ENCODE peak calls at places on chromosome 18, in ten cellular contexts. Y is endodermal cell, A is stomach, V is ovary, P is colonic mucosa, D is heart right ventricle, E is neuronal stem cell, S is PC-3, T is tibial artery, K is A549. Z is an unnamed sample.

GRCh38 chr18:293557-293956 is 25.7 kb upstream of the THOC1 start:
- DNase-seq in T (no peak), D (no peak), K (no peak), P (no peak), S (no peak), V (no peak), Y (no peak), E (no peak), A (no peak), Z (no peak)

GRCh38 chr18:62585274-62586147 is 62.7 kb downstream of the ZCCHC2 start:
- DNase-seq in E (no peak), D (no peak), T (no peak), K (no peak), Y (no peak), P (no peak), S (no peak), V (no peak), A (no peak), Z (no peak)

GRCh38 chr18:73563345-73563744 is 584.3 kb downstream of the FBXO15 start:
- DNase-seq in T (no peak), E (no peak), Y (no peak), D (no peak), K (no peak), P (no peak), A (no peak), V (no peak), S (peak; percentile 68), Z (no peak)

GRCh38 chr18:76604642-76605240 is 109.7 kb upstream of the ZNF516 start:
- DNase-seq in E (no peak), D (no peak), Y (no peak), S (no peak), P (no peak), A (no peak), V (no peak), T (no peak), K (no peak), Z (no peak)

GRCh38 chr18:37578182-37578678 is 12.6 kb upstream of the CELF4 start:
- DNase-seq in E (no peak), S (no peak), K (no peak), V (no peak), P (no peak), T (no peak), A (no peak), D (no peak), Y (peak; percentile 68), Z (no peak)

GRCh38 chr18:79955302-79956075 is 4.0 kb upstream of the SLC66A2 start:
- DNase-seq in K (no peak), D (no peak), T (no peak), S (no peak), E (no peak), V (no peak), A (no peak), Y (peak; percentile 22), P (peak; percentile 19), Z (no peak)

GRCh38 chr18:35171315-35171987 is 69.4 kb upstream of the ZNF397 start:
- DNase-seq in K (no peak), P (no peak), T (no peak), S (no peak), V (no peak), E (no peak), A (no peak), D (no peak), Y (no peak), Z (no peak)

GRCh38 chr18:31929273-31929672 is 13.7 kb downstream of the TRAPPC8 start:
- DNase-seq in P (no peak), T (no peak), K (no peak), D (no peak), S (no peak), E (no peak), Y (no peak), A (no peak), V (no peak), Z (no peak)

GRCh38 chr18:34928754-34929335 is 112.4 kb upstream of the MAPRE2 start:
- DNase-seq in Y (no peak), E (no peak), D (no peak), P (no peak), A (no peak), T (no peak), K (no peak), V (no peak), S (no peak), Z (no peak)

GRCh38 chr18:43405097-43405496 is 127.8 kb upstream of the SYT4 start:
- DNase-seq in E (no peak), T (no peak), P (no peak), D (no peak), S (no peak), A (no peak), Y (no peak), V (no peak), K (no peak), Z (no peak)

GRCh38 chr18:65968605-65969004 is 217.8 kb downstream of the CDH7 start:
- DNase-seq in D (no peak), V (no peak), S (peak; percentile 24), P (no peak), K (no peak), T (no peak), E (no peak), A (no peak), Y (no peak), Z (no peak)

GRCh38 chr18:67280843-67281242 is 235.7 kb downstream of the DSEL start:
- DNase-seq in T (no peak), E (no peak), S (no peak), V (no peak), A (no peak), D (no peak), K (no peak), Y (no peak), P (no peak), Z (no peak)

GRCh38 chr18:41391616-41392610 is 563.1 kb upstream of the PIK3C3 start:
- DNase-seq in D (peak; percentile 12), K (peak; percentile 1), S (peak; percentile 54), T (no peak), Y (peak; percentile 89), A (peak; percentile 54), E (peak; percentile 51), P (peak; percentile 25), V (no peak), Z (peak; percentile 14)

GRCh38 chr18:32353257-32353656 is 117.4 kb downstream of the GAREM1 start:
- DNase-seq in A (no peak), D (no peak), Y (no peak), P (no peak), V (no peak), S (no peak), E (no peak), K (no peak), T (no peak), Z (no peak)

GRCh38 chr18:7090771-7091170 is 26.8 kb downstream of the LAMA1 start:
- DNase-seq in D (no peak), Y (no peak), A (no peak), K (no peak), S (no peak), T (no peak), E (no peak), P (no peak), V (no peak), Z (no peak)

GRCh38 chr18:69399253-69399652 is 1.4 kb upstream of the DOK6 start:
- DNase-seq in V (no peak), D (no peak), E (no peak), K (no peak), Y (peak; percentile 56), T (no peak), S (no peak), P (no peak), A (no peak), Z (no peak)

GRCh38 chr18:77820472-77820871 is 570.8 kb downstream of the GALR1 start:
- DNase-seq in V (no peak), E (no peak), T (no peak), A (no peak), D (no peak), S (no peak), Y (no peak), P (no peak), K (no peak), Z (no peak)

GRCh38 chr18:44958450-44958849 is 277.8 kb downstream of the SETBP1 start:
- DNase-seq in E (no peak), Y (no peak), K (no peak), S (peak; percentile 56), D (no peak), T (no peak), P (no peak), V (no peak), A (no peak), Z (no peak)

DNA sequence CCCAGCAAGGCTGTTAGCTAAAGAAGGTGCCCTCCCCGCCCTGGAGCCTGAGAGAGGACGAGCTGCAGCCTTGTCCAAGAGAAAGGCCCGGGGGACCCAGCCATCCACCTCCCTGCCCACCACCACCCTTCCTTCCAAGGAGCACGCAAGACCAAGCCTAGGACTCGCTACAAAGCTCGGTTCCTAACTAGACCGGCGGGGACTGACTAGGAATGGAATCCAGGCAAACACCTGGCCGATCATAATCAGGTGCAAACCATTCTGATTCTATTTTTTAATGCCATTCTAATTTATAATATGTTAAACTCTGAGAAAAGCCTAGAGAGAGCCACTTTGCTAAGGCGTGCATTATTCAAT is 19.7 kb upstream of the TUBB6 start:
- DNase-seq in S (no peak), E (no peak), Y (no peak), V (no peak), T (no peak), K (no peak), A (no peak), D (no peak), P (no peak), Z (no peak)
- H3K27ac ChIP-seq in S (peak overlapping the region; percentile 29), E (no peak overlapping the region), Y (no peak overlapping the region), V (no peak overlapping the region), T (peak overlapping the region; percentile 78), K (peak overlapping the region; percentile 87), A (peak overlapping the region; percentile 66), D (peak overlapping the region; percentile 39), P (no peak overlapping the region), Z (no peak overlapping the region)

GRCh38 chr18:23669202-23669766 is 6.6 kb upstream of the ANKRD29 start:
- DNase-seq in V (no peak), Y (no peak), D (no peak), S (no peak), P (no peak), T (no peak), K (no peak), E (no peak), A (no peak), Z (no peak)
- H3K27ac ChIP-seq in V (no peak overlapping the region), Y (no peak overlapping the region), D (no peak overlapping the region), S (no peak overlapping the region), P (no peak overlapping the region), T (no peak overlapping the region), K (no peak overlapping the region), E (no peak overlapping the region), A (no peak overlapping the region), Z (no peak overlapping the region)

GRCh38 chr18:49446481-49446880 is 14.0 kb downstream of the DYM start:
- DNase-seq in Y (no peak), A (no peak), S (no peak), T (no peak), D (no peak), V (no peak), P (no peak), E (no peak), K (no peak), Z (no peak)
- H3K27ac ChIP-seq in Y (no peak overlapping the region), A (no peak overlapping the region), S (no peak overlapping the region), T (no peak overlapping the region), D (no peak overlapping the region), V (no peak overlapping the region), P (no peak overlapping the region), E (no peak overlapping the region), K (no peak overlapping the region), Z (no peak overlapping the region)

DNA sequence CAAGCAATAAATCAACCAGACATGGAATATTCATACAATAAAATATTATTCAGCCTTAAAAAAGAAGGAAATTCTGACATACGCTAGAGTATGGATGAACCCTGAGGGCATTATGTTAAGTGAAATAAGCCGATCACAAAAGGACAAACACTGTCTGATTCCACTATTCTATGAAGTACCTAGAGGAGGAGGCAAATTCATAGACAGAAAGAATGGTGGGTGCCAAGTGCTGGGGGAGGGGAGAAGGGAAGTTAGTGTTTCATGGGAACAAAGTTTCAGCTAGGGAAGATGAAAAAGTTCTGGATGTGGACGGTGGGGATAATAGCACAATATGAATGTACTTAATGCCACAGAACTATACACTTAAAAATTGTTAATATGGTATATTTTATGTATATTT is 19.8 kb downstream of the SMAD7 start:
- DNase-seq in K (no peak), V (no peak), D (no peak), P (no peak), T (peak; percentile 14), Y (no peak), S (no peak), E (no peak), A (no peak), Z (no peak)
- H3K27ac ChIP-seq in K (peak overlapping the region; percentile 99), V (no peak overlapping the region), D (no peak overlapping the region), P (peak overlapping the region; percentile 77), T (peak overlapping the region; percentile 88), Y (no peak overlapping the region), S (no peak overlapping the region), E (no peak overlapping the region), A (peak overlapping the region; percentile 100), Z (peak overlapping the region; percentile 82)

Z was measured in substantia nigra.